ENCODE peak calls at places on chromosome 14, in nine cellular contexts. J is K562, F is mucosa of descending colon, R is PC-3, H is PC-9, E is astrocyte, Q is IMR-90, M is uterus, Y is vagina. U is an unnamed sample.
A peak's percentile ranks its signal among the peaks of the same experiment; 100 is the strongest.

GRCh38 chr14:52706724-52707706 is at the start of gene PSMC6:
- DNase-seq in J (peak; percentile 92), F (peak; percentile 96), R (peak; percentile 91), H (peak; percentile 83), E (peak; percentile 73), Q (peak; percentile 83), M (peak; percentile 93), Y (no peak), U (peak; percentile 71)

GRCh38 chr14:69845787-69846186 is 33.4 kb upstream of the SMOC1 start:
- DNase-seq in J (no peak), F (no peak), R (no peak), H (no peak), E (no peak), Q (peak; percentile 4), M (no peak), Y (no peak), U (peak; percentile 12)

GRCh38 chr14:67620217-67620789 is 583 bp downstream of the ARG2 start:
- DNase-seq in J (no peak), F (no peak), R (peak; percentile 36), H (peak; percentile 20), E (no peak), Q (peak; percentile 7), M (peak; percentile 19), Y (no peak), U (no peak)

GRCh38 chr14:101496779-101497420 is 64.4 kb upstream of the DIO3 start:
- DNase-seq in J (no peak), F (peak; percentile 27), R (no peak), H (no peak), E (no peak), Q (no peak), M (peak; percentile 12), Y (no peak), U (no peak)

GRCh38 chr14:79009286-79009685 is 839.1 kb downstream of the NRXN3 start:
- DNase-seq in J (no peak), F (no peak), R (no peak), H (no peak), E (peak; percentile 72), Q (no peak), M (no peak), Y (no peak), U (no peak)

GRCh38 chr14:67526676-67527459 is 6.2 kb upstream of the PLEKHH1 start:
- DNase-seq in J (peak; percentile 49), F (no peak), R (peak; percentile 63), H (peak; percentile 43), E (peak; percentile 16), Q (peak; percentile 45), M (no peak), Y (no peak), U (no peak)

GRCh38 chr14:100955201-100955600 is 51.7 kb upstream of the RTL1 start:
- DNase-seq in J (no peak), F (no peak), R (peak; percentile 41), H (no peak), E (peak; percentile 76), Q (peak; percentile 77), M (no peak), Y (no peak), U (no peak)

GRCh38 chr14:23660290-23661226 is 24.4 kb downstream of the DHRS2 start:
- DNase-seq in J (no peak), F (no peak), R (no peak), H (no peak), E (no peak), Q (no peak), M (no peak), Y (peak; percentile 89), U (no peak)

GRCh38 chr14:42911642-42912041 is 1305.0 kb downstream of the LRFN5 start:
- DNase-seq in J (no peak), F (no peak), R (peak; percentile 39), H (no peak), E (no peak), Q (peak; percentile 13), M (no peak), Y (no peak), U (no peak)

GRCh38 chr14:37588667-37588955 is 6.4 kb downstream of the FOXA1 start:
- DNase-seq in J (no peak), F (no peak), R (peak; percentile 72), H (no peak), E (no peak), Q (no peak), M (no peak), Y (no peak), U (no peak)

GRCh38 chr14:92959761-92960680 is 37.1 kb downstream of the CHGA start:
- DNase-seq in J (no peak), F (peak; percentile 32), R (peak; percentile 33), H (no peak), E (no peak), Q (no peak), M (no peak), Y (no peak), U (no peak)

GRCh38 chr14:103016071-103016470 is 41.3 kb downstream of the CDC42BPB start:
- DNase-seq in J (no peak), F (no peak), R (no peak), H (peak; percentile 41), E (no peak), Q (no peak), M (no peak), Y (no peak), U (no peak)

GRCh38 chr14:73102806-73103497 is 33.4 kb upstream of the PSEN1 start:
- DNase-seq in J (no peak), F (no peak), R (no peak), H (no peak), E (peak; percentile 64), Q (no peak), M (no peak), Y (no peak), U (no peak)

GRCh38 chr14:93156693-93157369 is 27.9 kb downstream of the MOAP1 start:
- DNase-seq in J (no peak), F (no peak), R (peak; percentile 39), H (no peak), E (no peak), Q (no peak), M (no peak), Y (no peak), U (no peak)

GRCh38 chr14:84208451-84208850 is 1321.5 kb upstream of the FLRT2 start:
- DNase-seq in J (no peak), F (no peak), R (no peak), H (no peak), E (no peak), Q (no peak), M (no peak), Y (no peak), U (no peak)

GRCh38 chr14:56423591-56423991 is 156.0 kb upstream of the TMEM260 start:
- DNase-seq in J (no peak), F (no peak), R (no peak), H (no peak), E (peak; percentile 41), Q (peak; percentile 66), M (no peak), Y (no peak), U (no peak)

GRCh38 chr14:80996049-80996901 is 40.9 kb downstream of the TSHR start:
- DNase-seq in J (peak; percentile 15), F (no peak), R (peak; percentile 83), H (no peak), E (peak; percentile 65), Q (peak; percentile 84), M (no peak), Y (no peak), U (peak; percentile 78)

GRCh38 chr14:95507174-95507573 is 9.3 kb downstream of the SYNE3 start:
- DNase-seq in J (peak; percentile 50), F (no peak), R (peak; percentile 98), H (peak; percentile 46), E (peak; percentile 95), Q (peak; percentile 94), M (peak; percentile 76), Y (no peak), U (peak; percentile 81)

DNA sequence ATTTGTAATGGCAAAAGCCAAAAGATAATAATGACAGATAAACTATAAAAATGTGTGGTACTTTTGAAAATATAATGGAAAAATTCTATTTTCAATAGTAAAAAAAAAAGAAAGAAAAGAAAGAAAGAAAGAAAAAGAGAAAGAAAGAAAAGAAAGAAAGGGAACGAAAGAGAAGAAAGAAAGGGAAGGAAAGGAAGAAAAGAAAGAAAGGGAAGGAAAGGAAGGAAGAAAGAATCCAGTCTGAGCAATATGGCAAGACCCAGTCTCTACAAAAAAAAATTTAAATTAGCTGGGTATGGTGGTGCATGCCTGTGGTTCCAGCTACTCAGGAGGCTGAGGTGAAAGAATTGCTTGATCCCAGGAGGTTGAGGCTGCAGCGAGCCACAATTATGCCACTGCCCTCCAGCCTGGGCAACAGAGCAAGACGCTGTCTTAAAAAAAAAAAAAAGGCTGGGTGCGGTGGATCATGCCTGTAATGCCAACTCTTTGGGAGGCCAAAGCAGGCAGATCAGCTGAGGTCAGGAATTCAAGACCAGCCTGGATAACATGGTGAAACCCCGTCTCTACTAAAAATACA is 38.4 kb downstream of the EAPP start:
- DNase-seq in J (no peak), F (no peak), R (no peak), H (no peak), E (peak; percentile 32), Q (no peak), M (no peak), Y (no peak), U (no peak)
- TF ChIP-seq CTCF in J (no peak), F (no peak), R (no peak), H (no peak), E (no peak), Q (no peak), M (no peak), Y (no peak), U (no peak)

GRCh38 chr14:65239897-65240296 is 137.6 kb upstream of the MAX start:
- DNase-seq in J (no peak), F (no peak), R (no peak), H (no peak), E (no peak), Q (no peak), M (no peak), Y (no peak), U (no peak)
- H3K4me1 ChIP-seq in J (peaks cover 36% of the 10 kb centered on the region), F (peaks cover 10% of the 10 kb centered on the region), R (peaks cover 73% of the 10 kb centered on the region), H (peaks cover 93% of the 10 kb centered on the region), E (peaks cover 49% of the 10 kb centered on the region), Q (peaks cover 28% of the 10 kb centered on the region), M (no peaks in the 10 kb centered on the region), Y (no peaks in the 10 kb centered on the region), U (peaks cover 13% of the 10 kb centered on the region)

GRCh38 chr14:105945891-105946290 is 419.5 kb downstream of the TMEM121 start:
- DNase-seq in J (no peak), F (no peak), R (peak; percentile 11), H (no peak), E (no peak), Q (no peak), M (no peak), Y (no peak), U (no peak)
- TF ChIP-seq CTCF in J (peak; percentile 7), F (no peak), R (no peak), H (no peak), E (no peak), Q (no peak), M (no peak), Y (no peak), U (no peak)

DNA sequence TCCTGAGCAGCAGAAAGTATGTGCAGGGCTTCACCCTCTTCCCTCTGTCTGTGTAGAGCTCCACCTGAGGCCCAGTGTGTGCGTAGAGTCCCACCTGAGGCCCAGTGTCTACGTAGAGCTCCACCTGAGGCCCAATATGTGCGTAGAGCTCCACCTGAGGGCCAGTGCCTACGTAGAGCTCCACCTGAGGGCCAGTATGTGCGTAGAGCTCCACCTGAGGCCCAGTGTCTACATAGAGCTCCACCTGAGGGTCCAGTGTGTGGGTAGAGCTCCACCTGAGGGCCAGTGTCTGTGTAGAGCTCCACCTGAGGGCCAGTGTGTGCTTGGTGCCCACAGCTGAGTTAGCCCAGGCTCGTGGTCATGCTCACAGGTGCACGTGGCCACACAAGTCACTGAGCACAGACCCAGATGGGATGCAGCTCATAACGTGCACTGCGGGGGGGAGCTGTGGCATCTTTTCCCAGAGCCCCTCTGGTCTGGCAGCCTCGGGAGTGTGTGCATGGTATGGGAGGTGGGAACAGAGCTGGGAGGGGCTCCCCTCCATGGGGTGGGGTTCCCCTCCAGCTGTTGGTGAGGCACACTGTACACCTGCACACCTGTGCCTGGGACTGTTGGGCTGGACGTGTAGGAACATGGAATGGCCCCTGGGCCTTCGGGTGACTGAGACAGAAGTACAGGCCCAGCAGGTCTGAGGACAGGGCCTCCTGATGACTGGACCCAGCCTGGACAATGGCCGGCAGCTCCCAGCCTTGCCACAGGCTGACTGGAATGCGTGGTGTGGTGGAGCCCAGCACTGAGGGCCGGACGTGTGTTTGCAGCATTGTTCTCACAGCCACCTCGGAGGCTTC is 20.1 kb downstream of the PACS2 start:
- DNase-seq in J (no peak), F (peak; percentile 36), R (no peak), H (no peak), E (no peak), Q (no peak), M (no peak), Y (no peak), U (no peak)
- H3K4me1 ChIP-seq in J (no peaks in the 10 kb centered on the region), F (no peaks in the 10 kb centered on the region), R (peaks cover 4% of the 10 kb centered on the region), H (no peaks in the 10 kb centered on the region), E (peaks cover 6% of the 10 kb centered on the region), Q (peaks cover 5% of the 10 kb centered on the region), M (no peaks in the 10 kb centered on the region), Y (peaks cover 35% of the 10 kb centered on the region), U (no peaks in the 10 kb centered on the region)

U was measured in foreskin keratinocyte.